ENCODE peak calls at places on chromosomes 13 and 19, in four cellular contexts. One of them, this sample, is unnamed.

GRCh38 chr13:37618554-37618953 is 20.0 kb upstream of the POSTN start:
- DNase-seq in H1: no peak
- DNase-seq in GM12878: no peak
- DNase-seq in HepG2: no peak
- DNase-seq in this sample: no peak

GRCh38 chr13:36829753-36830152 is 10.7 kb downstream of the RFXAP start:
- DNase-seq in GM12878: no peak
- DNase-seq in H1: no peak
- DNase-seq in HepG2: no peak
- DNase-seq in this sample: no peak

GRCh38 chr19:57887195-57887941 is 1.5 kb downstream of the ZNF814 start:
- DNase-seq in HepG2: no peak
- DNase-seq in H1: peak
- DNase-seq in GM12878: no peak
- DNase-seq in this sample: no peak

GRCh38 chr19:32361574-32362317 is 16.3 kb downstream of the ZNF507 start:
- DNase-seq in H1: no peak
- DNase-seq in GM12878: no peak
- DNase-seq in HepG2: no peak
- DNase-seq in this sample: no peak

GRCh38 chr13:113969973-113970611 is 3.8 kb downstream of the C13orf46 start:
- DNase-seq in HepG2: no peak
- DNase-seq in H1: no peak
- DNase-seq in GM12878: no peak
- DNase-seq in this sample: no peak

GRCh38 chr19:51422053-51422448 is 4.6 kb upstream of the SIGLEC10 start:
- DNase-seq in GM12878: no peak
- DNase-seq in H1: peak
- DNase-seq in HepG2: peak
- DNase-seq in this sample: peak

GRCh38 chr19:28553005-28553404 is 659.9 kb downstream of the UQCRFS1 start:
- DNase-seq in H1: no peak
- DNase-seq in GM12878: no peak
- DNase-seq in HepG2: no peak
- DNase-seq in this sample: no peak

GRCh38 chr19:33691736-33692135 is 70.0 kb downstream of the CHST8 start:
- DNase-seq in H1: no peak
- DNase-seq in GM12878: no peak
- DNase-seq in HepG2: no peak
- DNase-seq in this sample: no peak

GRCh38 chr13:38262211-38262610 is 87.4 kb upstream of the UFM1 start:
- DNase-seq in H1: no peak
- DNase-seq in HepG2: no peak
- DNase-seq in GM12878: no peak
- DNase-seq in this sample: no peak

GRCh38 chr19:21765151-21765550 is 2.2 kb downstream of the ZNF100 start:
- DNase-seq in HepG2: no peak
- DNase-seq in H1: no peak
- DNase-seq in GM12878: no peak
- DNase-seq in this sample: peak

GRCh38 chr13:40485611-40486517 is 180.6 kb downstream of the FOXO1 start:
- DNase-seq in GM12878: no peak
- DNase-seq in H1: no peak
- DNase-seq in HepG2: no peak
- DNase-seq in this sample: no peak

GRCh38 chr13:83881917-83882625 is at the start of gene SLITRK1:
- DNase-seq in H1: peak
- DNase-seq in HepG2: no peak
- DNase-seq in GM12878: peak
- DNase-seq in this sample: no peak

GRCh38 chr13:46648166-46648607 is 95.2 kb downstream of the LRCH1 start:
- DNase-seq in HepG2: peak
- DNase-seq in H1: no peak
- DNase-seq in GM12878: no peak
- DNase-seq in this sample: peak

GRCh38 chr13:79913141-79913827 is 427.6 kb downstream of the SPRY2 start:
- DNase-seq in GM12878: no peak
- DNase-seq in H1: no peak
- DNase-seq in HepG2: no peak
- DNase-seq in this sample: no peak

GRCh38 chr19:1257475-1258160 is 9.2 kb downstream of the MIDN start:
- DNase-seq in H1: no peak
- DNase-seq in HepG2: no peak
- DNase-seq in GM12878: no peak
- DNase-seq in this sample: no peak

GRCh38 chr13:21673592-21674270 is 2.9 kb downstream of the FGF9 start:
- DNase-seq in H1: no peak
- DNase-seq in HepG2: no peak
- DNase-seq in GM12878: no peak
- DNase-seq in this sample: no peak

GRCh38 chr13:45331123-45331619 is 9.8 kb downstream of the TPT1 start:
- DNase-seq in HepG2: no peak
- DNase-seq in H1: no peak
- DNase-seq in GM12878: no peak
- DNase-seq in this sample: no peak

GRCh38 chr19:31666126-31666525 is 316.9 kb upstream of the TSHZ3 start:
- DNase-seq in GM12878: no peak
- DNase-seq in HepG2: no peak
- DNase-seq in H1: no peak
- DNase-seq in this sample: no peak

GRCh38 chr13:68588623-68589022 is 1358.5 kb upstream of the PCDH9 start:
- DNase-seq in GM12878: peak
- DNase-seq in HepG2: peak
- DNase-seq in H1: no peak
- DNase-seq in this sample: no peak

GRCh38 chr13:43629691-43630480 is 156.9 kb downstream of the ENOX1 start:
- DNase-seq in H1: no peak
- DNase-seq in GM12878: no peak
- DNase-seq in HepG2: no peak
- DNase-seq in this sample: no peak

GRCh38 chr13:101575591-101575990 is 123.1 kb downstream of the ITGBL1 start:
- DNase-seq in GM12878: no peak
- DNase-seq in HepG2: no peak
- DNase-seq in H1: no peak
- DNase-seq in this sample: no peak

GRCh38 chr19:50797429-50798115 is 7.4 kb downstream of the ACP4 start:
- DNase-seq in GM12878: no peak
- DNase-seq in H1: no peak
- DNase-seq in HepG2: no peak
- DNase-seq in this sample: no peak

GRCh38 chr13:113028336-113029060 is 59.5 kb downstream of the MCF2L start:
- DNase-seq in HepG2: no peak
- DNase-seq in H1: no peak
- DNase-seq in GM12878: no peak
- DNase-seq in this sample: no peak

GRCh38 chr19:48918801-48919247 is 14.7 kb upstream of the DHDH start:
- DNase-seq in HepG2: no peak
- DNase-seq in H1: peak
- DNase-seq in GM12878: no peak
- DNase-seq in this sample: no peak

GRCh38 chr13:75761373-75761772 is 125.2 kb downstream of the LMO7 start:
- DNase-seq in H1: no peak
- DNase-seq in GM12878: peak
- DNase-seq in HepG2: no peak
- DNase-seq in this sample: no peak

GRCh38 chr13:30158774-30159445 is 148.4 kb downstream of the KATNAL1 start:
- DNase-seq in GM12878: no peak
- DNase-seq in HepG2: no peak
- DNase-seq in H1: no peak
- DNase-seq in this sample: no peak

GRCh38 chr13:51977606-51978005 is 33.6 kb downstream of the ATP7B start:
- DNase-seq in H1: no peak
- DNase-seq in GM12878: no peak
- DNase-seq in HepG2: no peak
- DNase-seq in this sample: no peak

GRCh38 chr13:38602261-38602660 is 84.6 kb upstream of the FREM2 start:
- DNase-seq in HepG2: no peak
- DNase-seq in GM12878: no peak
- DNase-seq in H1: no peak
- DNase-seq in this sample: no peak

GRCh38 chr13:95357875-95358274 is 56.6 kb upstream of the ABCC4 start:
- DNase-seq in H1: no peak
- DNase-seq in GM12878: no peak
- DNase-seq in HepG2: no peak
- DNase-seq in this sample: no peak

GRCh38 chr13:95354680-95355487 is 53.6 kb upstream of the ABCC4 start:
- DNase-seq in GM12878: no peak
- DNase-seq in HepG2: peak
- DNase-seq in H1: no peak
- DNase-seq in this sample: no peak

GRCh38 chr13:95356916-95357315 is 55.7 kb upstream of the ABCC4 start:
- DNase-seq in GM12878: no peak
- DNase-seq in H1: no peak
- DNase-seq in HepG2: no peak
- DNase-seq in this sample: no peak

GRCh38 chr13:95354156-95354555 is 52.9 kb upstream of the ABCC4 start:
- DNase-seq in H1: no peak
- DNase-seq in HepG2: no peak
- DNase-seq in GM12878: no peak
- DNase-seq in this sample: no peak

GRCh38 chr13:95355491-95355890 is 54.2 kb upstream of the ABCC4 start:
- DNase-seq in H1: no peak
- DNase-seq in HepG2: no peak
- DNase-seq in GM12878: no peak
- DNase-seq in this sample: no peak
- TF ChIP-seq YY1 in H1: no peak
- TF ChIP-seq YY1 in HepG2: no peak
- TF ChIP-seq YY1 in GM12878: no peak
- TF ChIP-seq YY1 in this sample: no peak

GRCh38 chr19:47321582-47321981 is 10.4 kb upstream of the C5AR2 start:
- DNase-seq in GM12878: no peak
- DNase-seq in H1: no peak
- DNase-seq in HepG2: no peak
- DNase-seq in this sample: no peak

GRCh38 chr19:47323872-47324271 is 8.1 kb upstream of the C5AR2 start:
- DNase-seq in GM12878: no peak
- DNase-seq in H1: no peak
- DNase-seq in HepG2: no peak
- DNase-seq in this sample: no peak

GRCh38 chr19:47319923-47320871 is 10.5 kb downstream of the C5AR1 start:
- DNase-seq in GM12878: no peak
- DNase-seq in H1: no peak
- DNase-seq in HepG2: no peak
- DNase-seq in this sample: no peak

GRCh38 chr19:47324502-47324901 is 7.5 kb upstream of the C5AR2 start:
- DNase-seq in HepG2: no peak
- DNase-seq in GM12878: no peak
- DNase-seq in H1: no peak
- DNase-seq in this sample: no peak

GRCh38 chr19:47322048-47322447 is 9.9 kb upstream of the C5AR2 start:
- DNase-seq in GM12878: no peak
- DNase-seq in HepG2: no peak
- DNase-seq in H1: no peak
- DNase-seq in this sample: no peak
- TF ChIP-seq CEBPB in GM12878: no peak
- TF ChIP-seq CEBPB in HepG2: no peak
- TF ChIP-seq CEBPB in H1: no peak
- TF ChIP-seq CEBPB in this sample: no peak

DNA sequence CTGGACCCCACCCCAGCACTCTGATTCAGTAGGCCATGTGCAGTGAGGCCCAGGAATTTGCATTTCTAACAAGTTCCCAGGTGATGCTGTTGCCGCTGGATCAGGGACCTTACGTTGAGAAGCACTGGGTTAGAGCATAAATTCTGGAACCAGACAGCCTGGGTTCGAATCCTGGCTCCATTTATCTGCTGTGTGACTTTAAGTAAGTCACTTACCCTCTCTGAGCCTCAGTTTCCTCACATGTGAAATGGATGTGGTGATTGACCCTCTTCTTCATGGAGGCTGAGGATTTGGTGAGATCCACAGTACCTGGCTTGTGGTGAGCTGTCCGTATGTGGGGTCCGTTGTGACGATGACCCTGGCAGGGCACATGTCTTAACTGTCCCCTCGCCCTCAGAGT is 15.9 kb downstream of the HIPK4 start:
- DNase-seq in H1: no peak
- DNase-seq in GM12878: no peak
- DNase-seq in HepG2: no peak
- DNase-seq in this sample: no peak
- TF ChIP-seq YY1 in H1: no peak
- TF ChIP-seq YY1 in GM12878: no peak
- TF ChIP-seq YY1 in HepG2: no peak
- TF ChIP-seq YY1 in this sample: no peak

GRCh38 chr19:18710986-18711751 is 27.7 kb downstream of the CRTC1 start:
- DNase-seq in GM12878: no peak
- DNase-seq in H1: no peak
- DNase-seq in HepG2: no peak
- DNase-seq in this sample: no peak
- TF ChIP-seq CEBPB in GM12878: no peak
- TF ChIP-seq CEBPB in H1: no peak
- TF ChIP-seq CEBPB in HepG2: no peak
- TF ChIP-seq CEBPB in this sample: no peak

DNA sequence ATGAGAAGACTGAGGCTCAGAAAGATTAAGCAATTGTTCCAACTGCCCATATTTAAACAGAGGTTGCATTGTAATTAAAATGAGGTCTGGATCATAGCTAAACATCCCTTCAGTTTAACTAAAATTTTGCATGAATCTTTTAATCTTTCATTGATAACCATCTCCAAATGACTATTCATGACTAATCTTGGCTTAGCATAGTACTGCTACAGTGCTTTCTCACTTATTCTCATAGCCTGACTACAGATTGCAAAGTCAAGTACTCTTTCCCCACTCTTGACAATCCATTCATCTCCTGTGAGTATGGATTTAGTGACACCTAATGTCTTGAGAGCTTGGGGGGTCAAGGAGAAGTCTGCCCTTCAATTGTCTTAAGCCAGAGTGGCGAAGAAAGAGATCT is 258.4 kb downstream of the RFC3 start:
- DNase-seq in GM12878: no peak
- DNase-seq in H1: no peak
- DNase-seq in HepG2: no peak
- DNase-seq in this sample: no peak
- TF ChIP-seq YY1 in GM12878: no peak
- TF ChIP-seq YY1 in H1: no peak
- TF ChIP-seq YY1 in HepG2: no peak
- TF ChIP-seq YY1 in this sample: no peak

GRCh38 chr13:81872581-81872980 is 1531.7 kb upstream of the SPRY2 start:
- DNase-seq in H1: no peak
- DNase-seq in HepG2: peak
- DNase-seq in GM12878: no peak
- DNase-seq in this sample: peak
- TF ChIP-seq CEBPB in H1: no peak
- TF ChIP-seq CEBPB in HepG2: no peak
- TF ChIP-seq CEBPB in GM12878: no peak
- TF ChIP-seq CEBPB in this sample: no peak

GRCh38 chr19:55232284-55232597 is 3.7 kb upstream of the TMEM86B start:
- DNase-seq in GM12878: no peak
- DNase-seq in HepG2: no peak
- DNase-seq in H1: no peak
- DNase-seq in this sample: no peak
- TF ChIP-seq YY1 in GM12878: no peak
- TF ChIP-seq YY1 in HepG2: no peak
- TF ChIP-seq YY1 in H1: no peak
- TF ChIP-seq YY1 in this sample: no peak

This sample was measured in HCT116.